ENCODE peak calls at places on chromosomes 5 and 9, in ten cellular contexts. I is caudate nucleus; G is effector memory CD8-positive, alpha-beta T cell; Z is activated naive CD8-positive, alpha-beta T cell treated with anti-CD3 and anti-CD28 coated beads, Interleukin-2, amount 50 U/mL, for 24 hours; N is activated T-helper 9 cell treated with anti-CD3 and anti-CD28 coated beads, Interleukin-2, amount 50 U/mL, for 16 hours; C is B cell; Q is AG20443; O is HEK293T; P is mesenteric fat pad; S is activated CD4-positive, alpha-beta T cell treated with anti-CD3 and anti-CD28 coated beads, Interleukin-2, amount 50 U/mL, for 48 hours. T is an unnamed sample.

GRCh38 chr5:130141689-130142320 is 237.5 kb downstream of the CHSY3 start:
- DNase-seq in I (no peak), G (no peak), Z (no peak), N (no peak), C (no peak), Q (peak; percentile 65), O (peak; percentile 20), P (no peak), S (peak; percentile 3), T (peak; percentile 8)

GRCh38 chr9:87119328-87119881 is 172.1 kb upstream of the GAS1 start:
- DNase-seq in I (no peak), G (no peak), Z (no peak), N (no peak), C (no peak), Q (peak; percentile 41), O (no peak), P (no peak), S (no peak), T (peak; percentile 69)

GRCh38 chr5:125348936-125349335 is 602.5 kb upstream of the ZNF608 start:
- DNase-seq in I (no peak), G (no peak), Z (no peak), N (no peak), C (no peak), Q (no peak), O (no peak), P (no peak), S (no peak), T (no peak)

GRCh38 chr5:61332369-61332745 is 299 bp downstream of the ZSWIM6 start:
- DNase-seq in I (no peak), G (no peak), Z (peak; percentile 37), N (peak; percentile 20), C (peak; percentile 68), Q (no peak), O (no peak), P (no peak), S (peak; percentile 43), T (no peak)

GRCh38 chr5:176396330-176396729 is 7.8 kb downstream of the HIGD2A start:
- DNase-seq in I (no peak), G (no peak), Z (no peak), N (no peak), C (no peak), Q (no peak), O (peak; percentile 39), P (no peak), S (no peak), T (no peak)

GRCh38 chr5:61409568-61409967 is 77.5 kb downstream of the ZSWIM6 start:
- DNase-seq in I (no peak), G (no peak), Z (no peak), N (no peak), C (no peak), Q (peak; percentile 73), O (peak; percentile 21), P (no peak), S (no peak), T (peak; percentile 53)

GRCh38 chr5:45385321-45386058 is 310.7 kb downstream of the HCN1 start:
- DNase-seq in I (no peak), G (no peak), Z (no peak), N (no peak), C (no peak), Q (peak; percentile 4), O (no peak), P (no peak), S (no peak), T (peak; percentile 86)

GRCh38 chr5:5799826-5800225 is 377.3 kb downstream of the ICE1 start:
- DNase-seq in I (no peak), G (no peak), Z (no peak), N (no peak), C (no peak), Q (no peak), O (no peak), P (no peak), S (no peak), T (no peak)

GRCh38 chr5:171927345-171927941 is 79.0 kb downstream of the FBXW11 start:
- DNase-seq in I (no peak), G (no peak), Z (no peak), N (no peak), C (no peak), Q (no peak), O (no peak), P (no peak), S (no peak), T (no peak)

GRCh38 chr5:96067251-96067650 is 105.6 kb upstream of the ELL2 start:
- DNase-seq in I (no peak), G (no peak), Z (no peak), N (no peak), C (no peak), Q (no peak), O (no peak), P (no peak), S (no peak), T (no peak)

GRCh38 chr5:54990751-54991349 is 5.5 kb upstream of the ESM1 start:
- DNase-seq in I (no peak), G (no peak), Z (no peak), N (no peak), C (no peak), Q (peak; percentile 79), O (no peak), P (no peak), S (no peak), T (peak; percentile 52)

GRCh38 chr5:122195784-122196394 is 66.5 kb downstream of the ZNF474 start:
- DNase-seq in I (no peak), G (no peak), Z (no peak), N (no peak), C (peak; percentile 1), Q (peak; percentile 63), O (peak; percentile 50), P (no peak), S (no peak), T (no peak)

GRCh38 chr9:126670270-126670669 is 56.5 kb downstream of the LMX1B start:
- DNase-seq in I (no peak), G (no peak), Z (no peak), N (no peak), C (no peak), Q (no peak), O (no peak), P (no peak), S (no peak), T (no peak)

GRCh38 chr5:44233691-44234090 is 155.5 kb downstream of the FGF10 start:
- DNase-seq in I (no peak), G (no peak), Z (no peak), N (no peak), C (no peak), Q (peak; percentile 19), O (no peak), P (no peak), S (no peak), T (no peak)

GRCh38 chr5:173712609-173713176 is 96.2 kb upstream of the BOD1 start:
- DNase-seq in I (no peak), G (no peak), Z (no peak), N (no peak), C (no peak), Q (no peak), O (no peak), P (no peak), S (no peak), T (no peak)

GRCh38 chr5:102450313-102450990 is 48.3 kb downstream of the SLCO6A1 start:
- DNase-seq in I (no peak), G (no peak), Z (no peak), N (no peak), C (peak; percentile 3), Q (no peak), O (no peak), P (no peak), S (no peak), T (peak; percentile 60)

GRCh38 chr9:751137-752051 is 90.1 kb upstream of the DMRT1 start:
- DNase-seq in I (no peak), G (no peak), Z (no peak), N (no peak), C (no peak), Q (peak; percentile 16), O (no peak), P (no peak), S (no peak), T (no peak)